ENCODE peak calls at places on chromosomes 16 and 17, in seven cellular contexts. E is keratinocyte, Z is lower lobe of right lung, A is upper lobe of right lung, Q is right lobe of liver, D is choroid plexus epithelial cell, B is tibial nerve. X is an unnamed sample.

GRCh38 chr17:81484195-81484979 is 28.2 kb downstream of the ACTG1 start:
- DNase-seq in E (no peak), Z (peak), A (peak), Q (peak), D (peak), B (peak), X (no peak)

GRCh38 chr16:50573279-50573678 is 25.1 kb downstream of the NKD1 start:
- DNase-seq in E (no peak), Z (no peak), A (no peak), Q (no peak), D (no peak), B (no peak), X (no peak)

GRCh38 chr16:76729525-76729924 is 452.3 kb downstream of the CNTNAP4 start:
- DNase-seq in E (no peak), Z (no peak), A (no peak), Q (no peak), D (peak), B (no peak), X (peak)

GRCh38 chr16:30659507-30660423 is 1.5 kb downstream of the FBRS start:
- DNase-seq in E (no peak), Z (no peak), A (peak), Q (peak), D (peak), B (no peak), X (no peak)

GRCh38 chr17:55726440-55726839 is 3.8 kb upstream of the TMEM100 start:
- DNase-seq in E (peak), Z (no peak), A (no peak), Q (peak), D (peak), B (peak), X (no peak)

GRCh38 chr16:66510711-66511614 is 39.0 kb downstream of the TK2 start:
- DNase-seq in E (no peak), Z (no peak), A (no peak), Q (peak), D (no peak), B (no peak), X (no peak)

GRCh38 chr17:64058547-64059115 is 38.2 kb upstream of the ICAM2 start:
- DNase-seq in E (no peak), Z (no peak), A (no peak), Q (peak), D (no peak), B (no peak), X (no peak)

GRCh38 chr16:1074379-1074649 is 1.8 kb downstream of the SSTR5 start:
- DNase-seq in E (no peak), Z (no peak), A (no peak), Q (no peak), D (no peak), B (no peak), X (no peak)

GRCh38 chr16:59566446-59566845 is 832.3 kb upstream of the GOT2 start:
- DNase-seq in E (no peak), Z (no peak), A (no peak), Q (no peak), D (no peak), B (no peak), X (no peak)

GRCh38 chr16:28513484-28514181 is 7.0 kb upstream of the IL27 start:
- DNase-seq in E (no peak), Z (no peak), A (no peak), Q (no peak), D (peak), B (no peak), X (no peak)

GRCh38 chr17:31413871-31414589 is 22.6 kb downstream of the RAB11FIP4 start:
- DNase-seq in E (peak), Z (no peak), A (no peak), Q (no peak), D (peak), B (no peak), X (no peak)

GRCh38 chr17:63774141-63774981 is at the start of gene DDX42:
- DNase-seq in E (no peak), Z (peak), A (peak), Q (peak), D (peak), B (peak), X (no peak)

GRCh38 chr16:30482366-30482765 is 9.8 kb downstream of the ITGAL start:
- DNase-seq in E (no peak), Z (no peak), A (no peak), Q (no peak), D (peak), B (no peak), X (no peak)

GRCh38 chr17:146546-146945 is 9.2 kb downstream of the SCGB1C2 start:
- DNase-seq in E (no peak), Z (no peak), A (peak), Q (no peak), D (no peak), B (no peak), X (no peak)

GRCh38 chr16:185213-185612 is 5.0 kb downstream of the HBQ1 start:
- DNase-seq in E (no peak), Z (no peak), A (no peak), Q (no peak), D (no peak), B (no peak), X (no peak)

GRCh38 chr16:46949216-46949892 is 24.1 kb downstream of the DNAJA2 start:
- DNase-seq in E (no peak), Z (no peak), A (no peak), Q (no peak), D (peak), B (no peak), X (no peak)

GRCh38 chr16:30700491-30700890 is 1.5 kb downstream of the SRCAP start:
- DNase-seq in E (no peak), Z (no peak), A (no peak), Q (no peak), D (peak), B (no peak), X (no peak)

GRCh38 chr17:5499790-5500189 is 13.4 kb downstream of the MIS12 start:
- DNase-seq in E (no peak), Z (no peak), A (no peak), Q (no peak), D (no peak), B (no peak), X (no peak)
- H3K4me3 ChIP-seq in E (no peak), Z (peak), A (peak), Q (no peak), D (peak), B (peak), X (peak)

GRCh38 chr17:69535022-69535570 is 120.6 kb downstream of the MAP2K6 start:
- DNase-seq in E (no peak), Z (no peak), A (no peak), Q (no peak), D (no peak), B (no peak), X (no peak)
- TF ChIP-seq CTCF in E (no peak), Z (no peak), A (no peak), Q (no peak), D (no peak), B (no peak), X (no peak)

DNA sequence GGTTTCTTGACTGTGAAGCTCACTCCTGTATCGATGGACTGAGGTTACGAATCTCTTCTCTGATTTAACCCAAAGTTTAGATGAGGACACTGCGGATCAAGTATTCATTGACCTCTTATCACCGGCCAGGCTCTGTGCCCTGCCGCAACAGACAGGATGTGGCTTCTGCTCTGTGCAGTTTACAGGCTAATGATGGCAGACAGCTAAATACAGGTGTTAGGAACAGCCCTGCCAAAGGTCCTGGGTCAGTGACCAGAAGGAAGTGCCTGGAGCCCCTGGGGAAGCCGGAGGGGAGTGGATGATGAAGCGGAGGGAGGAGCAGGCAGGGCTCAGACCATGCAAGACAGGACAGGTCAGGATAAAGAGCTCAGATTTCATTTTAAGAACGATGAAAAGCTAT is 44.4 kb downstream of the HAPSTR1 start:
- DNase-seq in E (no peak), Z (no peak), A (peak), Q (peak), D (no peak), B (no peak), X (no peak)
- H3K4me3 ChIP-seq in E (no peak), Z (no peak), A (no peak), Q (no peak), D (no peak), B (no peak), X (no peak)

DNA sequence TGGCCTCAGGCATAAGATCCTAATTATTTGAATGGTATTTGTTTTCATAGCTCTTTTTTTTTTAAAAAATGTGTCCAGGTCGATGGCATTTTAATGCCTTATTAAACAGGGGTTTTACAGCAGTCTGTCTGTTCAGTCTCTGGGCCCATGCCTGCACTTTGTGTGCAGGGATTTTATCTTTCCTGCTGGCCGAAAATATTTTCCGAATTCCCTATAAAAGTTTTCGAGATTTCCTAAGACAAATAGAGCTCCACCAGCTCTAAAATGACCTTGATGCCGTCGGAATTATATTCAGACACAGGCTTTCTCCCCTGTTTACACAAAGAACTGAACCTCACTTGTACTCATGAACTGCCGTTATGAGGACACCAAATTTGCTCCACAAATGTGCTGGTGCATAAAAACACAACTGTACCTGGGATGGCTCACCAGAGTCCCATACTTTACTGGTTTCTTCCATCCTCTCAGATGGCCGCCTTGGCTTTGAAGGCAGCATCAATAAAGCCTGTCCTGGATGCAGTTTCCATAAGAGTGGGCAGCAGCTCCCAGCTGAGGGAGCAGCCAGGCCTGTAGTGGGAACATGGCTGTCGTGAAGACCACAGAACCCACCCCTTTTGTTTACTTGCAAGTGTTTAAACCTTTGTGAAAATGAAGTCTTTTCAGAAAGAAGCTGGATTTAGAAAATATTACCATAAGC is 44.9 kb downstream of the TBX4 start:
- DNase-seq in E (no peak), Z (no peak), A (no peak), Q (no peak), D (no peak), B (no peak), X (no peak)
- TF ChIP-seq CTCF in E (no peak), Z (no peak), A (no peak), Q (no peak), D (no peak), B (no peak), X (no peak)

GRCh38 chr16:2842340-2843000 is 12.4 kb downstream of the ZG16B start:
- DNase-seq in E (no peak), Z (peak), A (peak), Q (peak), D (peak), B (no peak), X (no peak)
- H3K4me3 ChIP-seq in E (no peak), Z (peak), A (peak), Q (peak), D (peak), B (peak), X (no peak)

DNA sequence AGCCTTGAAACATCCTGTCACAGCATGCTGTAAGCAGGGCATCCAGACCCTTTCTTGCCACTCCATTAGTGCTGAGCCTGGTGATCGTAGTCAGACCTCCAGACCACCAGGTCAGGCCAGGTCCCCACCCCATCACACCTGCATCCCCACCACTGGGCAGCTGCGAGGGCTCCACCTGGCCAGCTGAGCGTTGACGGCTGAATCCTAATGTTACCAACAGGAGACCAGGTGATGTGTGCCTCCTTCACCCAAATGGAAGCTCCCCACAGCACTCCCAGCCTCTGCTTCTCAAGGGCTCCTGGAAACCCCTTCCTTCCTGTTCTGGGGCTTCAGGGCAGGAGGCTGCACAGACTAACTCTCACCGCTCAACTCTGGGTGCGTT is 189.4 kb downstream of the C16orf95 start:
- DNase-seq in E (no peak), Z (no peak), A (no peak), Q (no peak), D (no peak), B (no peak), X (no peak)
- TF ChIP-seq CTCF in E (no peak), Z (no peak), A (no peak), Q (no peak), D (no peak), B (no peak), X (no peak)

DNA sequence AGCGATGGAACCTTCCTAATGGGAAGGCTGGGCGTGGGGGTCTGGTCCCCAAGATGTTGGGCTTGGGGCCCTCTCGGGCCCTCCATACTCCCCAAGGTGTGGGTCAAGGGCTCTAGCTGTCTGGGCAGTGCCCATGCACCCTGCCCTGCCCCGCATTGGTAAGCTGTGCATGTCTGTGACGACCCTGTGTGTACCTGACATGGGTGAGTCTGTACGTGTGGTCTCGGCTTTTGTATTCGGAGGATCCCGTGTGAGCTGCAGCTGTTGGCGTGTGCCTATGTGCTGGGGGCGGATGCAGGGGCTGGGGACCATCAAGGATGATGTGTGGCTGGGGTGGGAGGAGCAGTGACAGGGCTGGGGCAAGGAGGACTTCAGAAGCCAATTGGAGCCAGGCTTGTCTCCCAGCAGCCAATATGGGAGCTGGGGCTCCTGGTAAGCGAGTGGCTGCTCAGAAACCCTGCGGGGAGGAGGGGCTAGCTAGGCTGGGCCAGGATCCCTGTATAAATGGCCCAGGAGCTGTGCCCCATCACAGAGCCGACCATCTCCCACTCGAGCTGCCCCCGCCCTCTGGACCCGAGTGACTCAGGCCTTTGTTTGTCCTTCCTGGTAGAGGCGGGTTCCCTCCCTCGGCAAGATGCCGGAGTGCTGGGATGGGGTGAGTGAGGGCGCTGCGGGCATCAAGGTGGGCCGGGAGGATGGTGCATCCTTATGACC is at the start of gene NDRG4:
- DNase-seq in E (no peak), Z (no peak), A (no peak), Q (no peak), D (peak), B (no peak), X (no peak)
- H3K4me3 ChIP-seq in E (no peak), Z (peak), A (no peak), Q (no peak), D (peak), B (peak), X (peak)

GRCh38 chr17:65797809-65798208 is 236.4 kb upstream of the AXIN2 start:
- DNase-seq in E (no peak), Z (no peak), A (no peak), Q (no peak), D (peak), B (no peak), X (no peak)
- TF ChIP-seq CTCF in E (peak), Z (no peak), A (no peak), Q (peak), D (peak), B (no peak), X (peak)

DNA sequence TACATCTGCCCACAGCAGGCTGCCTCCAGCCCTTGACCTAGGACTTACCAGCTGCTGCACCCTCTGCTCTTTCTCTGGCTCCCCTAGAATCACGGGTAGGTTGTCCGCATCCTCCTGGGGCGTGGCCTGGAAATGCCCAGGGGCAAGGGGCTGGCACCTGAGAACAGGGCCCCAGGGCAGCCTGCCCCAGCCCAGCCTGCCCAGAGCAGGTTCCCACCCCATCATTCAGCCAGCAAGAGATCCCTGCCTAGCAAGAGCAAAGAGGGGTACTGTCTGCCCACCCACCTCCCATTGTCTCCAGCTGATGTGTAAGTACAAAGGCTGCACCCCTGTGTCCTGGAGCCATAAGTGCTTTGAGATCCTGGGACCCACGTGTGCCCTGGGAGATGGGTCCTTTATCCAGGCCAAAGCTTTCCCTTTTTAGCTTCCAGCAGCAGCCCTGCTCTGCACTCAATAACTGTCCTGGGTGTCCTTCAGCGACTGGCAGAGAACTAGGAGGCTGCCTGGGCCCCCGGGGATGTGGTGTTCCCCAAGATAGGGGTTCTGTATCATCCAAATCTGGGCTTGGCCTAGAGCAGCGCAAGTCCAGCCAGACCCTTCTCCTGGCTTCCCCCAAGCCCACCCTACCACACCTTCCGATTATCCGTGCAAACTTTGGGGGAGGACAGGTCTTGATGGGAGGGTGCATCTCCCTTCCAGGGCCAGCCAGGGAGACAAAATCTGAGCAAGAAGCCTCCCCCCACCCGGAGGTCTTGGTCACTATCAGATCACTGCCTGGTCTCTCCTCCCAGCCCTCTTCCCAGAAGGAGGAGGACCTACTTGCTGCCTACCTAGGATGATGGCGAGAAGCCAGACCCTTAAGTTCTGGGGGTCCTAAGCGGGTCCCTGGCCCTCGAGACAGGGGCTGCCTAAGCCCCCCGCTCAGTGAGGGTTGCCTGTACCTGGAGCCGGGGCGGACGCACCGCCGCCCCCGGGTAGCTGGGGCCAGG is 4.9 kb downstream of the TSPOAP1 start:
- DNase-seq in E (no peak), Z (no peak), A (no peak), Q (peak), D (no peak), B (no peak), X (no peak)
- H3K4me3 ChIP-seq in E (peak), Z (peak), A (peak), Q (peak), D (no peak), B (peak), X (peak)